ENCODE peak calls at places on chromosomes 16 and 17, in nine cellular contexts. G is GM23338, O is fibroblast of mammary gland, N is stomach, B is esophagus squamous epithelium, S is mucosa of descending colon, F is AG04450, T is activated B cell treated with CpG ODN at 0.5 μM for 24 hours, P is body of pancreas. I is an unnamed sample.

GRCh38 chr17:73595068-73595865 is 49.0 kb downstream of the SDK2 start:
- DNase-seq in F (no peak), N (peak; percentile 31), T (peak; percentile 35), O (peak; percentile 21), P (no peak), B (no peak), S (peak; percentile 59), G (peak; percentile 72), I (peak; percentile 10)

GRCh38 chr16:70460737-70461261 is 6.4 kb downstream of the FCSK start:
- DNase-seq in T (no peak), P (no peak), N (no peak), F (no peak), G (no peak), O (no peak), B (no peak), S (no peak), I (no peak)

GRCh38 chr17:21352221-21352980 is 23.8 kb upstream of the KCNJ12 start:
- DNase-seq in B (no peak), N (no peak), T (no peak), F (no peak), O (no peak), P (no peak), G (no peak), S (no peak), I (no peak)

GRCh38 chr16:84138824-84139627 is 6.0 kb downstream of the HSDL1 start:
- DNase-seq in N (peak; percentile 37), O (peak; percentile 49), S (no peak), G (peak; percentile 49), T (no peak), F (no peak), B (no peak), P (no peak), I (peak; percentile 21)

GRCh38 chr16:70689035-70689969 is 3.4 kb upstream of the MTSS2 start:
- DNase-seq in N (peak; percentile 86), F (no peak), O (no peak), G (no peak), S (peak; percentile 68), B (no peak), T (no peak), P (no peak), I (no peak)

GRCh38 chr17:36977568-36977967 is 28.8 kb downstream of the AATF start:
- DNase-seq in B (no peak), O (no peak), T (no peak), S (no peak), G (no peak), N (no peak), F (no peak), P (no peak), I (no peak)

GRCh38 chr17:82930924-82931695 is 91.3 kb upstream of the ZNF750 start:
- DNase-seq in P (no peak), B (no peak), T (peak; percentile 11), F (no peak), G (no peak), S (no peak), N (peak; percentile 17), O (no peak), I (no peak)

GRCh38 chr17:17180741-17181525 is 25.2 kb downstream of the PLD6 start:
- DNase-seq in T (no peak), G (no peak), B (no peak), O (no peak), F (no peak), N (no peak), P (no peak), S (no peak), I (no peak)

GRCh38 chr16:15606521-15607220 is 36.3 kb downstream of the MARF1 start:
- DNase-seq in S (no peak), P (no peak), F (no peak), O (no peak), B (no peak), G (no peak), T (no peak), N (no peak), I (no peak)

GRCh38 chr16:15609286-15609649 is 33.7 kb downstream of the MARF1 start:
- DNase-seq in N (no peak), O (no peak), B (no peak), T (no peak), F (no peak), P (no peak), G (no peak), S (no peak), I (no peak)

GRCh38 chr16:15610369-15610871 is 32.5 kb downstream of the MARF1 start:
- DNase-seq in S (no peak), G (no peak), O (peak; percentile 70), N (no peak), B (no peak), F (no peak), T (no peak), P (no peak), I (no peak)

GRCh38 chr16:15607700-15608396 is 35.1 kb downstream of the MARF1 start:
- DNase-seq in O (peak; percentile 88), B (no peak), S (no peak), T (no peak), F (peak; percentile 18), N (no peak), G (no peak), P (peak; percentile 57), I (no peak)

DNA sequence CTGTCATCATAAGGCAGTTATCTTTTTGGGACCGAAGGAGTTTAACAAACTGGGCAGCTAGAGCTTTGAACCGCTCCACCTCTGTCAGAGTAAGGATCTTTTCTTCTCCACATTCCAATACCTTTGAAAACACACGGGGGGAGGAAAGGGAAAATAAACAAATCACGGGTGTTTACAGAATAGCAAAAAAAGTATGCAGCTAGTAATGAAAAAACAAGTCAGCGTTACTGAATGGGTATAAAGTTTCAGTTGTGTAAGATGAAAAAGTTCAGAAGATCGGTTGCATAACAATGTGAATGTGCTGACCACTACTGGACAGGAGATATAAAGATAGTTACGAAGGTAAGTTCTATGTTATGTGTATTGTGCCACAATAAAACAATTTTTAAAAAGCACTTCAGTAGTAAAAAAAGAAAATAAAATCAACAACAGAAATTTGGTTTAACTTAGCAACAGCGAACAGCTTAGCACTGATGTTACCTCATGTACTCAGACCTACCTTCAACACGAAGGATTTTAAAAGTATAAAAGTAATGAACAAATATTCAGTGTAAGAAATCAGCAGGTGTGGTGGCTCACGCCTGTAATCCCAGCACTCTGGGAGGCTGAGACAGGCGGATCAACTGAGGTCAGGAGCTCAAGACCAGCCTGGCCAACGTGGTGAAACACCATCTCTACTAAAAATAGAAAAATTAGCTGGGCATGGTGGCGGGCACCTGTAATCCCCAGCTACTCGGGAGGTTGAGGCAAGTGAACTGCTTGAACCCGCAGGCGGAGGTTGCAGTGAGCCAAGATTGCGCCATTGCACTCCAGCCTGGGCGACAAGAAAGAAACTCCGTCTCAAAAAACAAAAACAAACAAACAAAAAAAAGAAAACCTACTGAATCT is 34.3 kb downstream of the MARF1 start:
- DNase-seq in B (no peak), T (no peak), P (no peak), O (peak; percentile 14), N (no peak), S (no peak), F (peak; percentile 18), G (no peak), I (no peak)
- TF ChIP-seq CTCF in B (no peak), T (no peak), P (no peak), O (no peak), N (no peak), S (no peak), F (peak; percentile 28), G (no peak), I (no peak)

DNA sequence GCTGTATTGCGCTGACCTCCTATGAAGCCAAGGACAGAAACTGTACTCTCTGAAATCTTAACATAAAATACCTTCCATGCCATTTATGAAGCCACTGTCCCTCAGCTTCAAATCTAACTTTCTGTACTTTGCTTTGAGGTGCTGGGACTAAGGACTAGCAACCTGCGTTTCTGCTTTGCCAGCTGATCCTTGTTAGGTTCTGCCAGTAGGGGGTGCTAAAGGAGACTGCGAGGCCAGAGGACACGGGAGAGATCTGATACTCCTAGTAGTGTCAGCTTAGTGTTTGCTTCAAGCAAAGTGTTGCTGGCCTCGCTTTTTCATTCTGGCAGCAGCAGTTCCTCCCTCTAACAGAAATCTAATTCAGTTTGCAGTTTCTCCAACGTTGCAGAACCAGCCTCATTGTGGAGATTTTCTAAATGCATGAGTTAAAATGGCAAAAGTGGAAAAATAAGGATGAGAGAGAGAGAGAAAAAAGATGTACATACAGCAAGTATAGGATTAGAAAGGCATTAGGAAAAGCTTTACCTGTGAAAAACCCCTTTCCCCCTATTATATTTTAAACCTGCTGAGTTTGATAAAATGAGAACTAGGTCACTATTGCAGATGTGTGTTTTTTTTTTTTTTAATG is 297.5 kb downstream of the CA10 start:
- DNase-seq in T (no peak), B (no peak), P (peak; percentile 34), G (peak; percentile 90), F (no peak), O (peak; percentile 15), N (no peak), S (peak; percentile 81), I (peak; percentile 82)
- TF ChIP-seq CTCF in T (no peak), B (peak; percentile 41), P (peak; percentile 35), G (peak; percentile 85), F (no peak), O (peak; percentile 50), N (no peak), S (peak; percentile 34), I (peak; percentile 89)

GRCh38 chr16:3175157-3176153 is 12.5 kb upstream of the OR1F1 start:
- DNase-seq in S (no peak), N (no peak), P (no peak), F (no peak), B (no peak), T (no peak), O (peak; percentile 75), G (peak; percentile 80), I (peak; percentile 65)

GRCh38 chr16:3171855-3172593 is 16.0 kb upstream of the OR1F1 start:
- DNase-seq in O (peak; percentile 80), S (no peak), P (no peak), T (no peak), B (no peak), G (peak; percentile 85), F (no peak), N (no peak), I (peak; percentile 66)

GRCh38 chr16:3174618-3175148 is 13.3 kb upstream of the OR1F1 start:
- DNase-seq in G (peak; percentile 56), B (no peak), S (no peak), T (no peak), F (no peak), N (no peak), O (no peak), P (no peak), I (no peak)

GRCh38 chr16:3171181-3171854 is 16.7 kb upstream of the OR1F1 start:
- DNase-seq in T (no peak), F (no peak), O (no peak), N (no peak), P (no peak), G (no peak), S (no peak), B (no peak), I (peak; percentile 43)

DNA sequence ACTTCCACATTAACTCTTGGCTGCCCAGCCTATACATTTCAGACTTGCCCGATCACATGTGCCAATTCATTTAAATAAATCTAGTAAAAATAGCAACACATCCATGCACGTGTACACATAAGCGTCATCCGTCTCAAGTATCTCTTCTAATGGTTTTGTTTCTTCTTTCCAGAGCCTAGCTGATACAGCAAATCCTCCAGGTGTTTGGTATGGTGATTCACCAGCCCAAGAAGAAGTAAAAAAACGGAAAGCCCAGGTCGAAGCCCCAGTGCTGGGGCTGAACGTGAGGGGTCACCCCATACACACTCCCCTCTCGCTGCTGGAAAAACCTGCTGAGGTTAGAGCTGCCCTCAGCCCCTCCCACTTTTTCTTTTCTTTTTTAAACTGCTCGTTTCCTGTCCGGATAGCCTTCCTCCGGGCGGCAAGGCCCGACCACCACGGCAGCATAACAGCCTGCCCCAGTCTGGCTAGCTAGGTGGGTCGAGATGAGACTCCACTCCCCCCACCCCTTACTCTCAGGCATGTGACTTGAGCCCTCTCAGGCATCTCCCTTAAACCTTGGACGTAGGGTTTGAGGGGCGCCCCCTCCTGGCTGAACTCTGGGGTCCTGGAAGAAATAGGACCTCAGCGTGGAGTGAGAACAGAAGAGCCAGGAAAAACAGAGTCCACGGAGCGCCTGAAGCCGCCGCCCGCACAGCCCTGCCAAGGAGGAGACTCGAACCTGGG is 13.9 kb upstream of the OR1F1 start:
- DNase-seq in B (no peak), T (no peak), G (peak; percentile 97), F (no peak), O (no peak), P (no peak), N (no peak), S (no peak), I (peak; percentile 43)
- TF ChIP-seq CTCF in B (no peak), T (no peak), G (peak; percentile 82), F (peak; percentile 47), O (peak; percentile 34), P (no peak), N (no peak), S (no peak), I (peak; percentile 63)

GRCh38 chr17:43914451-43914850 is 7.1 kb upstream of the MPP2 start:
- DNase-seq in G (no peak), N (no peak), O (no peak), B (no peak), T (no peak), P (no peak), S (no peak), F (no peak), I (no peak)

GRCh38 chr17:43916385-43916784 is 9.0 kb upstream of the MPP2 start:
- DNase-seq in O (no peak), B (no peak), T (no peak), S (no peak), G (no peak), N (no peak), F (no peak), P (no peak), I (no peak)

GRCh38 chr17:43917016-43917347 is 9.6 kb upstream of the MPP2 start:
- DNase-seq in F (no peak), T (no peak), G (no peak), O (no peak), B (no peak), S (no peak), P (no peak), N (no peak), I (no peak)

GRCh38 chr17:43917348-43918025 is 10.2 kb upstream of the MPP2 start:
- DNase-seq in P (peak; percentile 21), O (peak; percentile 27), N (peak; percentile 30), B (no peak), F (no peak), G (peak; percentile 82), S (peak; percentile 81), T (peak; percentile 49), I (no peak)

DNA sequence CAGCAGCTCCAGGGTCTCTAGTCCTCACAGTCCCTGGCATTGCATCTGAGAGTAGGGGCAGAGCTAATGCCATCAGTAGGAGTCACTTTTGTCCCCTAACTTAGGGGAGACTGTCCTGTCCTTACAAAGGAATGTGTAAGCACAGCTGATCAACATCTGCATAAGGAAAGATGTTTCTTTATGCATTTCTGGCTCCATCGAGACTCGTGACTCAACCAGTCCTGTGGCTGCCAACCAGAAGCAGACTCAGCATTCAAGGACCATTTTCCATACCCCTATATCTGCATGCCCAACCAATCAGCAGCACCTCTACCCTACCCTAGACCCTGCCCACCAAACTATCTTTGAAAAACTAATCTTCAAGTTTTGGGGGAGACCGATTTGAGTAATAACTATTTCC is 8.2 kb upstream of the MPP2 start:
- DNase-seq in N (no peak), S (no peak), G (no peak), O (peak; percentile 47), F (no peak), T (no peak), B (no peak), P (no peak), I (no peak)
- TF ChIP-seq CTCF in N (no peak), S (no peak), G (no peak), O (no peak), F (no peak), T (no peak), B (no peak), P (no peak), I (no peak)

I was measured in Calu3.